ENCODE peak calls at places on chromosome 16, in seven cellular contexts. P, K, I, R, F, O and H are unnamed samples.

GRCh38 chr16:84048306-84048705 is 5.7 kb upstream of the SLC38A8 start:
- DNase-seq in F (no peak), R (no peak), P (no peak), K (no peak), I (no peak), O (no peak), H (peak; percentile 27)

GRCh38 chr16:49216593-49216992 is 65.0 kb downstream of the CBLN1 start:
- DNase-seq in P (no peak), K (no peak), O (no peak), R (no peak), I (no peak), F (no peak), H (no peak)

GRCh38 chr16:67029249-67030096 is 524 bp downstream of the CBFB start:
- DNase-seq in F (peak; percentile 69), I (no peak), O (peak; percentile 74), R (peak; percentile 70), P (peak; percentile 67), K (no peak), H (peak; percentile 78)

GRCh38 chr16:57577691-57578224 is 35.3 kb downstream of the ADGRG5 start:
- DNase-seq in R (no peak), I (no peak), K (no peak), P (no peak), O (no peak), F (no peak), H (peak; percentile 52)

GRCh38 chr16:12057276-12057675 is 80.7 kb downstream of the SNX29 start:
- DNase-seq in F (peak; percentile 26), P (no peak), I (no peak), O (no peak), R (peak; percentile 37), K (no peak), H (no peak)

GRCh38 chr16:17556276-17557052 is 85.7 kb upstream of the XYLT1 start:
- DNase-seq in K (no peak), R (no peak), I (no peak), F (no peak), P (no peak), O (no peak), H (no peak)

GRCh38 chr16:51898872-51899271 is 648.1 kb downstream of the TOX3 start:
- DNase-seq in I (no peak), F (no peak), K (no peak), R (no peak), P (no peak), O (no peak), H (no peak)

GRCh38 chr16:88867561-88868246 is 1.2 kb upstream of the PABPN1L start:
- DNase-seq in R (no peak), K (no peak), I (no peak), O (no peak), P (no peak), F (no peak), H (no peak)

GRCh38 chr16:54489225-54489781 is 202.7 kb upstream of the IRX3 start:
- DNase-seq in R (no peak), P (no peak), F (peak; percentile 82), I (no peak), O (no peak), K (no peak), H (peak; percentile 65)

GRCh38 chr16:81796585-81797346 is 17.7 kb downstream of the PLCG2 start:
- DNase-seq in P (no peak), K (no peak), I (no peak), F (no peak), O (no peak), R (no peak), H (no peak)

GRCh38 chr16:67514382-67514828 is 14.2 kb upstream of the RIPOR1 start:
- DNase-seq in P (peak; percentile 83), K (peak; percentile 90), O (peak; percentile 96), I (peak; percentile 65), F (peak; percentile 85), R (peak; percentile 83), H (peak; percentile 68)

GRCh38 chr16:19883296-19883951 is 1.2 kb downstream of the GPRC5B start:
- DNase-seq in F (peak; percentile 10), P (peak; percentile 62), K (no peak), O (peak; percentile 70), I (no peak), R (peak; percentile 65), H (no peak)

GRCh38 chr16:88287219-88287618 is 95.5 kb upstream of the ZNF469 start:
- DNase-seq in I (no peak), K (no peak), O (peak; percentile 70), F (no peak), P (no peak), R (peak; percentile 20), H (peak; percentile 12)

GRCh38 chr16:4315185-4316102 is at the start of gene GLIS2:
- DNase-seq in I (no peak), F (peak; percentile 60), P (peak; percentile 71), K (no peak), R (peak; percentile 83), O (peak; percentile 84), H (no peak)

GRCh38 chr16:19907161-19907992 is 22.7 kb upstream of the GPRC5B start:
- DNase-seq in O (peak; percentile 81), P (peak; percentile 47), R (peak; percentile 63), F (peak; percentile 67), K (peak; percentile 7), I (peak; percentile 37), H (no peak)

GRCh38 chr16:66028505-66029216 is 337.8 kb upstream of the CDH5 start:
- DNase-seq in R (no peak), O (peak; percentile 53), I (peak; percentile 42), K (no peak), P (no peak), F (no peak), H (no peak)

DNA sequence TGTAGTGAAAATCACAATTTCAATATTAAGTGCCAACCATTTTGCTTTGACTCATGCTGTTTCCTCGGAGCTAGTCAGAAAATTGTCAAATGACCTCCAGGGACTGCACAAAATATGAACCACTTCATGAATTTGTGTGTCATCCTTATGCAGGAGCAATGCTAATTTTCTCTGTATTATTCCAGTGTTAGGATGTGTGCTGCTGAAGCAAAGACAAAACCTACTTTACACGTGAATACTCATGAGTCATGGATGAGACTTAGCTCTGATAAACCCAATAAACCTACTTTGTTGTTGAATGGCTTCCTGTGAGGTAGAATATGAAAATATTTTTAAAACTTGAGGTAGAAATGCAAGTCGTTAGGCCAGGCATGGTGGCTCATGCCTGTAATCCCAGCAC is 65.2 kb downstream of the SHCBP1 start:
- DNase-seq in F (no peak), I (no peak), R (no peak), O (no peak), P (no peak), K (no peak), H (no peak)
- TF ChIP-seq CTCF in F (no peak), I (no peak), R (no peak), O (no peak), P (no peak), K (no peak), H (no peak)

GRCh38 chr16:661184-661821 is 6.6 kb upstream of the RHOT2 start:
- DNase-seq in O (no peak), K (no peak), R (no peak), I (no peak), P (no peak), F (no peak), H (no peak)
- TF ChIP-seq CTCF in O (no peak), K (peak; percentile 12), R (no peak), I (peak; percentile 5), P (no peak), F (no peak), H (no peak)

DNA sequence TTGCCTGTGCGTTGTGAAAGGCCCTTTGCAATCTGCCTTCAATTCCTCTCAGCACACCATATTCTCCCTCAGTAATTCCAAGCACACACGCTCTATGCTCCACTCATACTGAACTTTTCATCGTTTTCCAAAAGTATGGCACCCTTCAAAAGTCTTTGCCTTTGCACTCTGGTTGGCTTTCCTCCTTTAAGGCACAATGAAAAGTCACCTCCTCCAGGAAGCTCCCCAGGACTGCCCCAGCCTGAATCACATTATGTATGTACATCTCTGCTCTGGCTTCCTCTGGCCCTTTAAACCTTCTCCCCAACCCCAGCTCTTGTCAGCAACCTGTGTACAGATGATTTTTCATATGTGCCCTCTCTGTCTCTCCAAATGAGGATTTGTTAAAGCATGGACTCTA is 250.7 kb downstream of the MAF start:
- DNase-seq in R (no peak), P (no peak), I (no peak), O (no peak), F (no peak), K (no peak), H (no peak)
- TF ChIP-seq CTCF in R (no peak), P (no peak), I (no peak), O (no peak), F (no peak), K (no peak), H (no peak)

GRCh38 chr16:507996-508395 is 19.5 kb upstream of the CAPN15 start:
- DNase-seq in F (no peak), R (no peak), K (no peak), P (no peak), O (no peak), I (no peak), H (no peak)
- TF ChIP-seq CTCF in F (no peak), R (no peak), K (no peak), P (no peak), O (no peak), I (no peak), H (no peak)

DNA sequence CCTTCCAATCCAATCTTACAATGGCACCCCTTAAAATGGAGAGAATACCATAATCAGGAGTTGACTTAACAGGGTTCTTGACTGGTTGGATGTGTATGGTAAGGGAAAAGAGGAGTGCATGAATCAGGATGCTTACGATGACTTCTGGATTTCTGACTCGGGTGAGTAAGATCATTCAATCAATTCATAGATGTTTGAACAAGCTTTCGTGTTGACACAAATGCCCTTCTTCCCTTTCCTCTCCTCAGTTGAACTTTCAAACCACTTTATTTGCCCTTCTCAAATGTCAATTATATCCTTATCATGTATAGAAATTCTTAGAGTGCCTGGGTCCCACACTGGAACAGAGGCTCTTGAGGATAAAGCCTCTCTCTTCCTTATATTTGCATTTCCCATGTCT is 25.9 kb downstream of the ABCC12 start:
- DNase-seq in R (no peak), F (no peak), O (no peak), P (no peak), I (no peak), K (no peak), H (no peak)
- TF ChIP-seq CTCF in R (no peak), F (no peak), O (no peak), P (no peak), I (no peak), K (no peak), H (no peak)